ENCODE peak calls at places on chromosomes 6 and 20, in five cellular contexts. Z, A, K, R and Q are unnamed samples. For H3K27me3, the result is how much of the 10 kb centered on the place peaks cover.

GRCh38 chr6:32969685-32970412 is 1.5 kb downstream of the BRD2 start:
- ATAC-seq in A (peak), Z (peak), R (peak), K (peak), Q (peak)

GRCh38 chr6:102848796-102849195 is 1455.3 kb downstream of the GRIK2 start:
- ATAC-seq in R (no peak), Z (no peak), K (no peak), A (no peak), Q (no peak)

GRCh38 chr6:45571159-45571558 is 193.4 kb upstream of the SUPT3H start:
- ATAC-seq in K (peak), R (no peak), A (no peak), Z (no peak), Q (no peak)

GRCh38 chr6:52667572-52667971 is 3.3 kb upstream of the TMEM14A start:
- ATAC-seq in Z (no peak), A (no peak), R (no peak), K (no peak), Q (no peak)

GRCh38 chr20:31739550-31739863 is 417 bp downstream of the TPX2 start:
- ATAC-seq in Z (no peak), R (no peak), A (no peak), K (peak), Q (no peak)

GRCh38 chr6:124879110-124879991 is 82.9 kb upstream of the RNF217 start:
- ATAC-seq in R (no peak), A (no peak), Z (no peak), K (no peak), Q (no peak)

GRCh38 chr20:23656372-23656771 is 18.6 kb upstream of the CST3 start:
- ATAC-seq in A (no peak), Z (peak), K (peak), R (peak), Q (peak)

GRCh38 chr6:33746651-33747100 is at the start of gene IP6K3:
- ATAC-seq in Z (peak), K (no peak), A (no peak), R (peak), Q (no peak)

GRCh38 chr6:137830562-137830961 is 36.5 kb upstream of the TNFAIP3 start:
- ATAC-seq in K (no peak), Z (no peak), A (no peak), R (no peak), Q (no peak)

GRCh38 chr6:148713033-148713738 is 33.6 kb upstream of the UST start:
- ATAC-seq in K (no peak), R (no peak), A (no peak), Z (no peak), Q (no peak)

GRCh38 chr6:10081075-10081474 is 333.8 kb downstream of the TFAP2A start:
- ATAC-seq in K (no peak), A (no peak), Z (no peak), R (no peak), Q (no peak)

GRCh38 chr6:156423829-156424228 is 353.3 kb upstream of the ARID1B start:
- ATAC-seq in R (no peak), K (no peak), Z (no peak), A (no peak), Q (no peak)

GRCh38 chr6:26044140-26045045 is 42.8 kb upstream of the HFE start:
- ATAC-seq in R (peak), K (peak), A (peak), Z (peak), Q (peak)

GRCh38 chr20:25058051-25058796 is at the start of gene ACSS1:
- ATAC-seq in Z (peak), A (peak), K (peak), R (peak), Q (peak)

GRCh38 chr20:25059487-25059820 is 1.5 kb upstream of the ACSS1 start:
- ATAC-seq in R (no peak), A (no peak), K (no peak), Z (no peak), Q (no peak)

GRCh38 chr20:25058797-25059486 is 1.0 kb upstream of the ACSS1 start:
- ATAC-seq in A (no peak), R (no peak), K (no peak), Z (peak), Q (peak)

GRCh38 chr20:25061103-25061799 is 3.3 kb upstream of the ACSS1 start:
- ATAC-seq in Z (no peak), R (no peak), A (no peak), K (no peak), Q (no peak)

DNA sequence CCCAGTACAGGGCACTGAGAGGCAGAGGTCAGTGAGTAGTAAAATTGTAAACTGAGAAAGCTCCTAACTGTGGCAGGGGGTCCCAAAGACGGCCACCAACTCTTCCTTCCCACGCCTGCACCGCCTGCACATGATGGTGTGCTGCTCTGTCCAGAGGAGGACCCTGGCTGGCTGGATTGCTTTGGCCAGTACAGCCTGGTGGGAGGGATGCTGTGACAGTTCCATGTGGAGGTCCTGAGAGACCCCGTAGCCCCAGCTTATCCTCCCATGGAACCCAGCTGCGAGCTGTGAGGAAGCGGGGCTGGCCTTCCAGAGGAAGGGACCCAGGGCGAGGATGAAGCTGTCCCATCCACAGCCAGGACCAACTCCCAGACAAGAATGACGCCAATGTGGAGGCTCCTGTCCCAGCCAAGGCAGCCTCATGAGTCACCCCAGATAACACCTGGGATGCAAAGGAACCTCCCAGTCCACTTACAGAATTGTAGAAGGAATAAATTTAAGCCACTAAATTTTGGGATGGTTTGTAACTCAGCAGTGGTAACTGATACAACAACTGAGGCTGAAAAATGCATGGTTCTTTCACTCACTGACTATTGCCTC is 2.0 kb upstream of the ACSS1 start:
- ATAC-seq in A (no peak), Z (no peak), R (no peak), K (no peak), Q (no peak)
- H3K27me3 ChIP-seq in A (under half), Z (under half), R (under half), K (under half), Q (under half)

GRCh38 chr6:163897669-163898068 is 483.2 kb downstream of the QKI start:
- ATAC-seq in R (no peak), A (no peak), Z (no peak), K (no peak), Q (peak)
- H3K27me3 ChIP-seq in R (under half), A (under half), Z (under half), K (under half), Q (under half)

GRCh38 chr6:168938546-168938945 is 315.1 kb downstream of the THBS2 start:
- ATAC-seq in Z (no peak), K (no peak), A (no peak), R (no peak), Q (no peak)
- H3K27me3 ChIP-seq in Z (under half), K (under half), A (under half), R (under half), Q (under half)

GRCh38 chr20:2462484-2462883 is 8.1 kb downstream of the SNRPB start:
- ATAC-seq in K (no peak), Z (no peak), A (no peak), R (no peak), Q (no peak)

GRCh38 chr20:2468581-2469407 is 1.8 kb downstream of the SNRPB start:
- ATAC-seq in R (no peak), A (no peak), K (no peak), Z (no peak), Q (no peak)

GRCh38 chr20:2467412-2467811 is 3.2 kb downstream of the SNRPB start:
- ATAC-seq in R (no peak), Z (no peak), K (no peak), A (no peak), Q (no peak)

GRCh38 chr20:2463616-2464365 is 6.8 kb downstream of the SNRPB start:
- ATAC-seq in Z (no peak), K (no peak), A (no peak), R (no peak), Q (no peak)

GRCh38 chr20:2465100-2465499 is 5.5 kb downstream of the SNRPB start:
- ATAC-seq in A (no peak), R (no peak), Z (no peak), K (no peak), Q (no peak)
- H3K27me3 ChIP-seq in A (under half), R (under half), Z (under half), K (under half), Q (under half)

GRCh38 chr6:160132776-160133338 is 11.2 kb downstream of the SLC22A1 start:
- ATAC-seq in R (no peak), A (no peak), K (peak), Z (no peak), Q (peak)

GRCh38 chr6:160134779-160135547 is 13.3 kb downstream of the SLC22A1 start:
- ATAC-seq in Z (no peak), K (no peak), R (no peak), A (no peak), Q (no peak)

GRCh38 chr6:160132297-160132637 is 10.7 kb downstream of the SLC22A1 start:
- ATAC-seq in A (no peak), Z (no peak), K (no peak), R (no peak), Q (no peak)

GRCh38 chr6:160131636-160132296 is 10.2 kb downstream of the SLC22A1 start:
- ATAC-seq in A (no peak), K (no peak), Z (no peak), R (no peak), Q (no peak)

GRCh38 chr6:160133441-160134336 is 12.1 kb downstream of the SLC22A1 start:
- ATAC-seq in A (no peak), K (no peak), R (no peak), Z (no peak), Q (no peak)
- H3K27me3 ChIP-seq in A (under half), K (under half), R (under half), Z (under half), Q (under half)

DNA sequence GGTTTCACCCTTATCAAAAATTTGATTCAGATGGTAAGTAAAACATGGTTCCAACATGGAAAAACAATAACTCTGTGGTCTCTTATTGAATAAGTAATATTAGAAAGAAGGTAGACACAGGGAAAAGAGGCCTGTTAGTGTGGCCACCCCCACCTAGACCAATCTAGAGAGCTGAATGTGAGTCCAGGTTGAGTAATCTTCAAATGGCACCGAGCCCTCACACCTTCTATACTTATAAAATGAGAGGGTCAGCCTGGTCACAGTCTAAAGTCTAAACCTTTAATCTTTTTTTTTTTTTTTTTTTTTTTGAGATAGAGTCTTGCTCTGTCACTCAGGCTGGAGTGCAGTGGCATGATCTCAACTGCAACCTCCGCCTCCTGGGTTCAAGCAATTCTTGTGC is 6.9 kb downstream of the FAM184A start:
- ATAC-seq in K (no peak), Z (no peak), A (no peak), R (no peak), Q (no peak)
- H3K27me3 ChIP-seq in K (under half), Z (under half), A (under half), R (under half), Q (under half)

GRCh38 chr20:56627122-56628014 is 1.7 kb upstream of the TFAP2C start:
- ATAC-seq in A (no peak), R (no peak), K (no peak), Z (no peak), Q (no peak)
- H3K27me3 ChIP-seq in A (under half), R (half or more), K (half or more), Z (half or more), Q (half or more)

GRCh38 chr6:16162003-16162402 is 33.1 kb downstream of the MYLIP start:
- ATAC-seq in K (no peak), Z (no peak), R (no peak), A (no peak), Q (no peak)
- H3K27me3 ChIP-seq in K (under half), Z (under half), R (under half), A (under half), Q (under half)

GRCh38 chr6:44273617-44274016 is 3.4 kb downstream of the TMEM151B start:
- ATAC-seq in A (no peak), R (no peak), K (no peak), Z (no peak), Q (no peak)
- H3K27me3 ChIP-seq in A (under half), R (under half), K (half or more), Z (half or more), Q (half or more)